ENCODE peak calls at places on chromosomes 7 and 10, in eight cellular contexts. One of them, this sample, is unnamed.

GRCh38 chr7:154929006-154929726 is 73.8 kb downstream of the PAXIP1 start:
- DNase-seq in dorsolateral prefrontal cortex: no peak
- DNase-seq in PC-3: peak
- DNase-seq in psoas muscle: no peak
- DNase-seq in IMR-90: no peak
- DNase-seq in astrocyte of the spinal cord: no peak
- DNase-seq in fibroblast of mammary gland: no peak
- DNase-seq in heart left ventricle: no peak
- DNase-seq in this sample: no peak

GRCh38 chr10:80786322-80786721 is 248.6 kb downstream of the SH2D4B start:
- DNase-seq in IMR-90: no peak
- DNase-seq in astrocyte of the spinal cord: no peak
- DNase-seq in heart left ventricle: no peak
- DNase-seq in dorsolateral prefrontal cortex: no peak
- DNase-seq in psoas muscle: no peak
- DNase-seq in PC-3: no peak
- DNase-seq in fibroblast of mammary gland: no peak
- DNase-seq in this sample: no peak

GRCh38 chr7:156063241-156063810 is 251.1 kb upstream of the SHH start:
- DNase-seq in heart left ventricle: no peak
- DNase-seq in PC-3: no peak
- DNase-seq in IMR-90: no peak
- DNase-seq in astrocyte of the spinal cord: no peak
- DNase-seq in dorsolateral prefrontal cortex: no peak
- DNase-seq in fibroblast of mammary gland: no peak
- DNase-seq in psoas muscle: no peak
- DNase-seq in this sample: no peak

GRCh38 chr10:132575320-132576201 is 38.0 kb downstream of the INPP5A start:
- DNase-seq in heart left ventricle: no peak
- DNase-seq in psoas muscle: no peak
- DNase-seq in fibroblast of mammary gland: peak
- DNase-seq in dorsolateral prefrontal cortex: no peak
- DNase-seq in PC-3: peak
- DNase-seq in IMR-90: peak
- DNase-seq in astrocyte of the spinal cord: peak
- DNase-seq in this sample: peak

GRCh38 chr7:330554-331230 is 40.7 kb downstream of the FOXL3 start:
- DNase-seq in astrocyte of the spinal cord: no peak
- DNase-seq in dorsolateral prefrontal cortex: no peak
- DNase-seq in fibroblast of mammary gland: no peak
- DNase-seq in PC-3: no peak
- DNase-seq in heart left ventricle: no peak
- DNase-seq in psoas muscle: no peak
- DNase-seq in IMR-90: no peak
- DNase-seq in this sample: no peak

GRCh38 chr10:126972622-126973414 is 67.6 kb downstream of the DOCK1 start:
- DNase-seq in PC-3: no peak
- DNase-seq in astrocyte of the spinal cord: peak
- DNase-seq in IMR-90: peak
- DNase-seq in psoas muscle: no peak
- DNase-seq in dorsolateral prefrontal cortex: no peak
- DNase-seq in heart left ventricle: no peak
- DNase-seq in fibroblast of mammary gland: peak
- DNase-seq in this sample: peak

GRCh38 chr10:33335550-33335799 is 1.0 kb upstream of the NRP1 start:
- DNase-seq in fibroblast of mammary gland: no peak
- DNase-seq in PC-3: peak
- DNase-seq in heart left ventricle: no peak
- DNase-seq in IMR-90: no peak
- DNase-seq in astrocyte of the spinal cord: no peak
- DNase-seq in dorsolateral prefrontal cortex: no peak
- DNase-seq in psoas muscle: no peak
- DNase-seq in this sample: no peak

GRCh38 chr7:43454936-43455518 is 127.9 kb upstream of the STK17A start:
- DNase-seq in astrocyte of the spinal cord: peak
- DNase-seq in psoas muscle: no peak
- DNase-seq in fibroblast of mammary gland: peak
- DNase-seq in dorsolateral prefrontal cortex: no peak
- DNase-seq in IMR-90: peak
- DNase-seq in heart left ventricle: no peak
- DNase-seq in PC-3: peak
- DNase-seq in this sample: peak

GRCh38 chr10:113385021-113385975 is 167.6 kb upstream of the HABP2 start:
- DNase-seq in fibroblast of mammary gland: peak
- DNase-seq in astrocyte of the spinal cord: peak
- DNase-seq in dorsolateral prefrontal cortex: peak
- DNase-seq in psoas muscle: peak
- DNase-seq in IMR-90: peak
- DNase-seq in PC-3: peak
- DNase-seq in heart left ventricle: peak
- DNase-seq in this sample: peak

GRCh38 chr10:91629715-91630549 is 2.9 kb downstream of the PPP1R3C start:
- DNase-seq in astrocyte of the spinal cord: no peak
- DNase-seq in dorsolateral prefrontal cortex: no peak
- DNase-seq in fibroblast of mammary gland: no peak
- DNase-seq in psoas muscle: no peak
- DNase-seq in IMR-90: no peak
- DNase-seq in PC-3: no peak
- DNase-seq in heart left ventricle: no peak
- DNase-seq in this sample: no peak

GRCh38 chr7:27156901-27157716 is 634 bp upstream of the HOXA7 start:
- DNase-seq in dorsolateral prefrontal cortex: no peak
- DNase-seq in PC-3: no peak
- DNase-seq in heart left ventricle: no peak
- DNase-seq in IMR-90: no peak
- DNase-seq in astrocyte of the spinal cord: peak
- DNase-seq in fibroblast of mammary gland: peak
- DNase-seq in psoas muscle: peak
- DNase-seq in this sample: no peak

GRCh38 chr7:21428642-21428941 is 709 bp downstream of the SP4 start:
- DNase-seq in astrocyte of the spinal cord: no peak
- DNase-seq in fibroblast of mammary gland: no peak
- DNase-seq in PC-3: no peak
- DNase-seq in psoas muscle: no peak
- DNase-seq in heart left ventricle: no peak
- DNase-seq in IMR-90: no peak
- DNase-seq in dorsolateral prefrontal cortex: no peak
- DNase-seq in this sample: no peak

GRCh38 chr7:21430575-21430954 is 2.7 kb downstream of the SP4 start:
- DNase-seq in fibroblast of mammary gland: no peak
- DNase-seq in heart left ventricle: no peak
- DNase-seq in IMR-90: no peak
- DNase-seq in PC-3: no peak
- DNase-seq in psoas muscle: no peak
- DNase-seq in astrocyte of the spinal cord: no peak
- DNase-seq in dorsolateral prefrontal cortex: no peak
- DNase-seq in this sample: no peak

GRCh38 chr7:21429021-21429420 is 1.1 kb downstream of the SP4 start:
- DNase-seq in fibroblast of mammary gland: no peak
- DNase-seq in IMR-90: no peak
- DNase-seq in PC-3: no peak
- DNase-seq in dorsolateral prefrontal cortex: no peak
- DNase-seq in heart left ventricle: no peak
- DNase-seq in astrocyte of the spinal cord: no peak
- DNase-seq in psoas muscle: no peak
- DNase-seq in this sample: no peak

GRCh38 chr7:21427861-21428641 is at the start of gene SP4:
- DNase-seq in PC-3: peak
- DNase-seq in dorsolateral prefrontal cortex: peak
- DNase-seq in psoas muscle: peak
- DNase-seq in IMR-90: peak
- DNase-seq in astrocyte of the spinal cord: peak
- DNase-seq in fibroblast of mammary gland: peak
- DNase-seq in heart left ventricle: peak
- DNase-seq in this sample: peak

GRCh38 chr7:21429786-21430574 is 2.1 kb downstream of the SP4 start:
- DNase-seq in dorsolateral prefrontal cortex: no peak
- DNase-seq in fibroblast of mammary gland: no peak
- DNase-seq in PC-3: no peak
- DNase-seq in IMR-90: no peak
- DNase-seq in astrocyte of the spinal cord: no peak
- DNase-seq in heart left ventricle: no peak
- DNase-seq in psoas muscle: no peak
- DNase-seq in this sample: no peak
- H3K4me3 ChIP-seq in dorsolateral prefrontal cortex: peak
- H3K4me3 ChIP-seq in fibroblast of mammary gland: no peak
- H3K4me3 ChIP-seq in PC-3: no peak
- H3K4me3 ChIP-seq in IMR-90: no peak
- H3K4me3 ChIP-seq in astrocyte of the spinal cord: no peak
- H3K4me3 ChIP-seq in heart left ventricle: peak
- H3K4me3 ChIP-seq in psoas muscle: peak
- H3K4me3 ChIP-seq in this sample: no peak

GRCh38 chr7:79789584-79790345 is 336.3 kb upstream of the MAGI2 start:
- DNase-seq in heart left ventricle: no peak
- DNase-seq in fibroblast of mammary gland: peak
- DNase-seq in IMR-90: peak
- DNase-seq in dorsolateral prefrontal cortex: no peak
- DNase-seq in PC-3: no peak
- DNase-seq in psoas muscle: no peak
- DNase-seq in astrocyte of the spinal cord: peak
- DNase-seq in this sample: peak

GRCh38 chr7:79787623-79788022 is 334.2 kb upstream of the MAGI2 start:
- DNase-seq in dorsolateral prefrontal cortex: no peak
- DNase-seq in astrocyte of the spinal cord: peak
- DNase-seq in fibroblast of mammary gland: peak
- DNase-seq in PC-3: no peak
- DNase-seq in psoas muscle: no peak
- DNase-seq in heart left ventricle: no peak
- DNase-seq in IMR-90: no peak
- DNase-seq in this sample: no peak

GRCh38 chr7:79786187-79786586 is 332.7 kb upstream of the MAGI2 start:
- DNase-seq in IMR-90: peak
- DNase-seq in fibroblast of mammary gland: peak
- DNase-seq in PC-3: no peak
- DNase-seq in psoas muscle: no peak
- DNase-seq in dorsolateral prefrontal cortex: no peak
- DNase-seq in heart left ventricle: no peak
- DNase-seq in astrocyte of the spinal cord: no peak
- DNase-seq in this sample: no peak

GRCh38 chr7:79785556-79785955 is 332.1 kb upstream of the MAGI2 start:
- DNase-seq in heart left ventricle: no peak
- DNase-seq in IMR-90: peak
- DNase-seq in astrocyte of the spinal cord: no peak
- DNase-seq in dorsolateral prefrontal cortex: no peak
- DNase-seq in PC-3: no peak
- DNase-seq in fibroblast of mammary gland: no peak
- DNase-seq in psoas muscle: no peak
- DNase-seq in this sample: no peak

DNA sequence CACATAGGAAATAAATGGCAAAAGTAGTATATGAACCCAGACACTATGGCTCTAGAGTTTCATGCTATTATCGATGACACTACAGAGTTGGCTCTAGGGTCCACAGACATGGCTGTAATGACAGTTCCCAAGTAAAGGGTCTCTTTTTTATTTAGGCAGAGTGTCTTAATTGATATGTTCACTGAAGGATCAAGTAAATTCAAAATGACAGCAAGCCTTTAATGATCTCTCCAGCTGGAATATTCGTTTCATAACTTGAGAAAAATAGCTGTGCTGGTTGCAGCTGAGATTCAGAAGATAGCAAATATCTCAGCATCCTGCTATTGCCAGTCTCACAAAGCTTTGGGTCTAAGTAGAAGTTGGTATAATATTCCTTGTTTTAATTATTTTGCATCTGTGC is 333.6 kb upstream of the MAGI2 start:
- DNase-seq in IMR-90: no peak
- DNase-seq in fibroblast of mammary gland: no peak
- DNase-seq in heart left ventricle: no peak
- DNase-seq in dorsolateral prefrontal cortex: no peak
- DNase-seq in PC-3: no peak
- DNase-seq in psoas muscle: no peak
- DNase-seq in astrocyte of the spinal cord: no peak
- DNase-seq in this sample: no peak
- TF ChIP-seq CTCF in IMR-90: no peak
- TF ChIP-seq CTCF in fibroblast of mammary gland: no peak
- TF ChIP-seq CTCF in heart left ventricle: no peak
- TF ChIP-seq CTCF in dorsolateral prefrontal cortex: no peak
- TF ChIP-seq CTCF in PC-3: no peak
- TF ChIP-seq CTCF in psoas muscle: no peak
- TF ChIP-seq CTCF in astrocyte of the spinal cord: no peak
- TF ChIP-seq CTCF in this sample: no peak

DNA sequence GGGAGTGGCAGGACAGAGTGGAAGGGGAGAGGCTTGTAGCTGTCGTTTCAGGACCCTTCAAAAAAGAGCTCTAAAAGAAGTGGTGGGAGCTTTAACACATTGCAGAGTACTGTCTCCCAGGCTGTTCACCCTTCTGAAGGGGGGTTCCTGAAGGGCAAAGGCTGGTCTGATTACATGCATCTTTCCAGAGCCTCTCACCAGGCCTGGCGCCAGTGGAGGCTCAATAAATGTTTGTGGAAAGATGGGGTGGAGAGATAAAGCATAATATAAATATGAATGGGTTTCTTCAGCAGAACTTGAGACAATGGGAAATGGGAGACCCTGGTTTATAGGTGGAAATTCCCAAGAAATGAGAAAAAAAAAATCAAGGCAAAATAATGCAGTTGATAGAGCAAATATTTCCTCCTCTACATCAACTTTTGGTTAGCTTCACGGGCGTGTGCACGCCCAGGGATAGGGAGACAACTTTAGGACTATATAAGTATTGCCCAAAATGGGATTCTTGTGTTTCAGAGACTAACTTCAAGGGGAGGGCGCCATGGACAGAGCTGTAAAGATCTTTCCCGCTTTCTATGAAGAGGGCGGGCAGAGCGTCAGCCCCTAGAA is 613 bp upstream of the BUB3 start:
- DNase-seq in dorsolateral prefrontal cortex: no peak
- DNase-seq in fibroblast of mammary gland: no peak
- DNase-seq in astrocyte of the spinal cord: no peak
- DNase-seq in psoas muscle: no peak
- DNase-seq in PC-3: no peak
- DNase-seq in heart left ventricle: no peak
- DNase-seq in IMR-90: no peak
- DNase-seq in this sample: no peak
- H3K4me3 ChIP-seq in dorsolateral prefrontal cortex: no peak
- H3K4me3 ChIP-seq in fibroblast of mammary gland: no peak
- H3K4me3 ChIP-seq in astrocyte of the spinal cord: no peak
- H3K4me3 ChIP-seq in psoas muscle: peak
- H3K4me3 ChIP-seq in PC-3: no peak
- H3K4me3 ChIP-seq in heart left ventricle: no peak
- H3K4me3 ChIP-seq in IMR-90: no peak
- H3K4me3 ChIP-seq in this sample: no peak

DNA sequence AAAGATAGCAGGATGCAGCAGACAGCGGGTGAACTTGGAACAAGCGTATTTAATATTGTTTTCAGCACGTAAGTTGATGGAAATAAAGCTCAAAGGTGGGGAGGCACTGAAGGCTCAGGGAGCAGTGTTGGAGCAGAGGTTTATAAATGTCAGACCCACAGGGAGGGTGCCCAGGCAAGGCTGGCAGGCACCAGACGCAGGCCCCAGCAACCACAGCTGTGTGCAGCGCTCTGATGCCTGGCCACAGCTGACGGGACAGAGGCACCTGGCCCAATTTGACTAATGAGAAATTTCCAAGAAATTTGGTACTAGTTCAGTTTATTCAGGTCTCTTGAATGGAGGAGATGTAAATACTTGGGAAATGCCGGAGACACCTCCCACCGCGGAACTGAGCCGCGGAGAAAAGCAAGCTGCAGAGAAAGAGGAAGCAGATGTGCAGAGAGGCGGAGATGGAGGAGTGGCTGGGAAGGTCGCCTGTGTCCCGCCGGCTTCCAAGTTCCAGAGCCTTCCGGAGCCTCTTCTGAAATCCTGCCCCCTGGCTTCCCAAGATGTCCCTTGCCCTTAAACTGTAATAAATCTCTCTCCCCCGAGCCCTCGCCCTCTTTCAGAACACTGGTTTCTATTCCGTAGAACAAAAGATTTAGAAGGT is 38.3 kb upstream of the PLXNA4 start:
- DNase-seq in IMR-90: no peak
- DNase-seq in astrocyte of the spinal cord: peak
- DNase-seq in heart left ventricle: peak
- DNase-seq in dorsolateral prefrontal cortex: peak
- DNase-seq in PC-3: no peak
- DNase-seq in psoas muscle: peak
- DNase-seq in fibroblast of mammary gland: peak
- DNase-seq in this sample: no peak
- TF ChIP-seq CTCF in IMR-90: no peak
- TF ChIP-seq CTCF in astrocyte of the spinal cord: peak
- TF ChIP-seq CTCF in heart left ventricle: no peak
- TF ChIP-seq CTCF in dorsolateral prefrontal cortex: no peak
- TF ChIP-seq CTCF in PC-3: no peak
- TF ChIP-seq CTCF in psoas muscle: no peak
- TF ChIP-seq CTCF in fibroblast of mammary gland: peak
- TF ChIP-seq CTCF in this sample: peak